ENCODE peak calls at places on chromosomes 2 and 18, in eight cellular contexts. G is nephron progenitor cell, A is progenitor cell of endocrine pancreas, R is DND-41, L is heart right ventricle, B is Calu3, J is upper lobe of left lung, D is endothelial cell. K is an unnamed sample.
A peak's percentile ranks its signal among the peaks of the same experiment; 100 is the strongest.

GRCh38 chr2:241490444-241490760 is 18.0 kb downstream of the STK25 start:
- DNase-seq in G (no peak), A (no peak), R (no peak), L (no peak), B (no peak), J (no peak), D (no peak), K (no peak)

GRCh38 chr2:119755906-119756305 is 3.8 kb upstream of the PTPN4 start:
- DNase-seq in G (no peak), A (no peak), R (no peak), L (no peak), B (no peak), J (no peak), D (no peak), K (no peak)

GRCh38 chr2:180753809-180754761 is 226.3 kb upstream of the UBE2E3 start:
- DNase-seq in G (no peak), A (no peak), R (no peak), L (no peak), B (peak; percentile 32), J (no peak), D (no peak), K (no peak)

GRCh38 chr18:57846258-57846657 is 43.1 kb upstream of the ATP8B1 start:
- DNase-seq in G (no peak), A (no peak), R (no peak), L (peak; percentile 16), B (peak; percentile 49), J (no peak), D (no peak), K (no peak)

GRCh38 chr2:155145758-155146229 is 447.3 kb downstream of the KCNJ3 start:
- DNase-seq in G (no peak), A (no peak), R (no peak), L (no peak), B (no peak), J (no peak), D (no peak), K (no peak)

GRCh38 chr2:234308814-234309195 is 188.1 kb downstream of the ARL4C start:
- DNase-seq in G (no peak), A (no peak), R (no peak), L (peak; percentile 44), B (no peak), J (peak; percentile 58), D (no peak), K (peak; percentile 11)

GRCh38 chr2:160207804-160208661 is 8.0 kb upstream of the ITGB6 start:
- DNase-seq in G (no peak), A (no peak), R (no peak), L (peak; percentile 41), B (peak; percentile 94), J (peak; percentile 85), D (no peak), K (no peak)

GRCh38 chr2:220127857-220128256 is 500.4 kb downstream of the SLC4A3 start:
- DNase-seq in G (no peak), A (no peak), R (no peak), L (no peak), B (no peak), J (no peak), D (no peak), K (no peak)

GRCh38 chr2:77578354-77578753 is 56.2 kb upstream of the LRRTM4 start:
- DNase-seq in G (no peak), A (no peak), R (no peak), L (no peak), B (no peak), J (no peak), D (no peak), K (no peak)

GRCh38 chr2:88600038-88600465 is 27.2 kb downstream of the EIF2AK3 start:
- DNase-seq in G (no peak), A (peak; percentile 10), R (no peak), L (peak; percentile 55), B (peak; percentile 67), J (peak; percentile 51), D (peak; percentile 15), K (no peak)

GRCh38 chr2:18611604-18612003 is 22.2 kb upstream of the NT5C1B start:
- DNase-seq in G (no peak), A (no peak), R (no peak), L (no peak), B (no peak), J (peak; percentile 48), D (no peak), K (no peak)

GRCh38 chr18:41266616-41267015 is 688.4 kb upstream of the PIK3C3 start:
- DNase-seq in G (no peak), A (no peak), R (no peak), L (no peak), B (no peak), J (no peak), D (no peak), K (no peak)

GRCh38 chr18:74457743-74458465 is 796 bp upstream of the DIPK1C start:
- DNase-seq in G (no peak), A (no peak), R (no peak), L (peak; percentile 57), B (no peak), J (no peak), D (no peak), K (peak; percentile 31)

GRCh38 chr2:54107903-54108615 is 7.4 kb upstream of the ACYP2 start:
- DNase-seq in G (no peak), A (no peak), R (no peak), L (no peak), B (no peak), J (no peak), D (no peak), K (no peak)

GRCh38 chr2:143425896-143426295 is 296.7 kb downstream of the ARHGAP15 start:
- DNase-seq in G (no peak), A (no peak), R (no peak), L (no peak), B (no peak), J (no peak), D (no peak), K (no peak)

GRCh38 chr2:33672389-33672788 is 73.3 kb upstream of the FAM98A start:
- DNase-seq in G (no peak), A (no peak), R (no peak), L (no peak), B (no peak), J (no peak), D (no peak), K (no peak)

GRCh38 chr2:219611866-219612604 is 14.4 kb downstream of the STK11IP start:
- DNase-seq in G (no peak), A (no peak), R (no peak), L (no peak), B (no peak), J (no peak), D (no peak), K (no peak)

GRCh38 chr2:11129598-11130449 is 25.4 kb upstream of the SLC66A3 start:
- DNase-seq in G (peak; percentile 94), A (peak; percentile 90), R (peak; percentile 93), L (no peak), B (peak; percentile 84), J (peak; percentile 86), D (peak; percentile 75), K (peak; percentile 78)
- TF ChIP-seq CTCF in G (peak; percentile 25), A (peak; percentile 55), R (peak; percentile 78), L (peak; percentile 20), B (no peak), J (peak; percentile 54), D (peak; percentile 22), K (peak; percentile 33)

DNA sequence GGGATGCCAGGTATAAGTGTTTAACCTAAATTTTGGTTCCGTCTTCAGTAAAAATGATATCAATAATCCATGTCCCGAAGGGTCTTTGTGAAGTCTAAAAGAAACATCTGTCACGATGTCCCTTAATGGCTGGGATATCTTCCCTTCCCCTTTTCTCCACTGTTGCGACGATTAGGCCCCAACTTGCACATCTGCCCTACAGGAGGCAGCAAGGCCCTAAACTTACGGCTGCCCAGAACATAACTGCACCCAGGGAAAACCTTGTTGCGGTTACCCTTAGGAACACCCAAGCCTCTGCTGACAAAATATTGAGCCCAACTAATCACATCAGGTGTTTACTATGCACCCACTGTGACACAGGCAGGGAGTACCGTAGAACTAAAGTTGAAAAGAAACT is 1.2 kb upstream of the SMAD2 start:
- DNase-seq in G (no peak), A (no peak), R (peak; percentile 74), L (peak; percentile 15), B (peak; percentile 52), J (peak; percentile 51), D (peak; percentile 18), K (peak; percentile 40)
- TF ChIP-seq CTCF in G (no peak), A (peak; percentile 31), R (peak; percentile 80), L (no peak), B (no peak), J (no peak), D (no peak), K (no peak)

GRCh38 chr2:20916604-20917286 is 93.8 kb upstream of the LDAH start:
- DNase-seq in G (no peak), A (no peak), R (no peak), L (no peak), B (peak; percentile 23), J (no peak), D (no peak), K (no peak)
- TF ChIP-seq CTCF in G (no peak), A (peak; percentile 47), R (no peak), L (peak; percentile 13), B (peak; percentile 19), J (peak; percentile 8), D (no peak), K (no peak)

GRCh38 chr2:225272173-225272572 is 127.3 kb upstream of the NYAP2 start:
- DNase-seq in G (no peak), A (no peak), R (no peak), L (no peak), B (peak; percentile 38), J (no peak), D (no peak), K (no peak)

GRCh38 chr2:225270053-225270452 is 129.5 kb upstream of the NYAP2 start:
- DNase-seq in G (no peak), A (no peak), R (no peak), L (no peak), B (no peak), J (no peak), D (no peak), K (no peak)

GRCh38 chr2:225275443-225275842 is 124.1 kb upstream of the NYAP2 start:
- DNase-seq in G (no peak), A (no peak), R (no peak), L (no peak), B (no peak), J (no peak), D (no peak), K (no peak)

GRCh38 chr2:225274751-225275150 is 124.8 kb upstream of the NYAP2 start:
- DNase-seq in G (no peak), A (no peak), R (no peak), L (no peak), B (peak; percentile 27), J (no peak), D (no peak), K (no peak)

GRCh38 chr2:225270861-225271260 is 128.6 kb upstream of the NYAP2 start:
- DNase-seq in G (no peak), A (no peak), R (no peak), L (no peak), B (peak; percentile 53), J (peak; percentile 22), D (no peak), K (no peak)
- TF ChIP-seq CTCF in G (no peak), A (no peak), R (no peak), L (no peak), B (no peak), J (no peak), D (no peak), K (no peak)

GRCh38 chr2:239035361-239035814 is 187.5 kb downstream of the TWIST2 start:
- DNase-seq in G (peak; percentile 82), A (peak; percentile 42), R (peak; percentile 68), L (peak; percentile 32), B (peak; percentile 78), J (peak; percentile 47), D (peak; percentile 72), K (peak; percentile 77)
- TF ChIP-seq CTCF in G (peak; percentile 86), A (peak; percentile 75), R (peak; percentile 75), L (peak; percentile 91), B (peak; percentile 95), J (peak; percentile 71), D (peak; percentile 94), K (peak; percentile 92)